ENCODE peak calls at places on chromosomes 12 and 14, in seven cellular contexts. M, T, L, W, S, Q and H are unnamed samples.

GRCh38 chr14:77238356-77238755 is 32.6 kb downstream of the NGB start:
- DNase-seq in M (no peak), T (no peak), L (no peak), W (no peak), S (no peak), Q (no peak), H (no peak)

GRCh38 chr14:90903101-90903500 is 86.9 kb upstream of the TTC7B start:
- DNase-seq in M (peak), T (peak), L (peak), W (peak), S (peak), Q (peak), H (peak)

GRCh38 chr14:100070310-100070709 is 5.1 kb downstream of the EVL start:
- DNase-seq in M (no peak), T (no peak), L (no peak), W (peak), S (no peak), Q (no peak), H (no peak)

GRCh38 chr12:66803972-66804371 is 125.1 kb upstream of the GRIP1 start:
- DNase-seq in M (peak), T (no peak), L (no peak), W (no peak), S (no peak), Q (no peak), H (peak)

GRCh38 chr12:57240069-57240921 is 10.7 kb downstream of the STAC3 start:
- DNase-seq in M (peak), T (no peak), L (no peak), W (peak), S (peak), Q (peak), H (peak)

GRCh38 chr12:64779349-64779974 is 20.3 kb upstream of the GNS start:
- DNase-seq in M (no peak), T (no peak), L (no peak), W (no peak), S (no peak), Q (no peak), H (no peak)

GRCh38 chr12:84701041-84701440 is 211.6 kb downstream of the SLC6A15 start:
- DNase-seq in M (no peak), T (no peak), L (no peak), W (no peak), S (peak), Q (no peak), H (no peak)

GRCh38 chr12:119444462-119445044 is 110.0 kb downstream of the CCDC60 start:
- DNase-seq in M (peak), T (peak), L (peak), W (no peak), S (peak), Q (peak), H (peak)

GRCh38 chr14:75884198-75884611 is 97.6 kb downstream of the TGFB3 start:
- DNase-seq in M (peak), T (no peak), L (no peak), W (no peak), S (peak), Q (no peak), H (peak)

GRCh38 chr14:49702725-49703124 is 9.8 kb downstream of the KLHDC1 start:
- DNase-seq in M (no peak), T (no peak), L (no peak), W (no peak), S (no peak), Q (no peak), H (no peak)

GRCh38 chr12:50686976-50687375 is 76.9 kb upstream of the ATF1 start:
- DNase-seq in M (no peak), T (no peak), L (no peak), W (no peak), S (no peak), Q (no peak), H (no peak)

GRCh38 chr12:51913071-51914033 is 6.0 kb downstream of the ACVRL1 start:
- DNase-seq in M (no peak), T (no peak), L (no peak), W (no peak), S (no peak), Q (no peak), H (peak)

GRCh38 chr14:103016071-103016470 is 41.3 kb downstream of the CDC42BPB start:
- DNase-seq in M (no peak), T (no peak), L (no peak), W (no peak), S (no peak), Q (no peak), H (no peak)

GRCh38 chr14:99274346-99275221 is 2.6 kb upstream of the BCL11B start:
- DNase-seq in M (peak), T (peak), L (peak), W (no peak), S (peak), Q (peak), H (peak)

GRCh38 chr14:22836301-22837058 is at the start of gene MMP14:
- DNase-seq in M (peak), T (peak), L (no peak), W (no peak), S (peak), Q (no peak), H (peak)

GRCh38 chr14:104968153-104968527 is 10.0 kb downstream of the AHNAK2 start:
- DNase-seq in M (peak), T (peak), L (no peak), W (no peak), S (peak), Q (no peak), H (peak)

GRCh38 chr12:129550353-129550752 is 353.5 kb downstream of the TMEM132D start:
- DNase-seq in M (no peak), T (no peak), L (no peak), W (no peak), S (no peak), Q (no peak), H (no peak)

GRCh38 chr12:10153271-10154144 is 18.4 kb downstream of the OLR1 start:
- DNase-seq in M (peak), T (peak), L (peak), W (peak), S (peak), Q (peak), H (peak)